ENCODE peak calls at places on chromosome 13, in eight cellular contexts. I is nephron progenitor cell, E is adrenal gland, T is left lung, O is mesothelial cell of epicardium, S is kidney epithelial cell, L is astrocyte, R is BE2C. B is an unnamed sample.

GRCh38 chr13:91017031-91017668 is 330.3 kb upstream of the MIR17HG start:
- DNase-seq in I (peak), E (peak), T (no peak), O (peak), S (no peak), L (peak), R (peak), B (peak)

GRCh38 chr13:43133792-43134191 is 110.4 kb downstream of the DNAJC15 start:
- DNase-seq in I (peak), E (no peak), T (no peak), O (no peak), S (no peak), L (no peak), R (no peak), B (no peak)

GRCh38 chr13:29799041-29799440 is 51.4 kb downstream of the UBL3 start:
- DNase-seq in I (no peak), E (no peak), T (no peak), O (no peak), S (no peak), L (no peak), R (no peak), B (no peak)

GRCh38 chr13:87280139-87280538 is 391.0 kb upstream of the SLITRK5 start:
- DNase-seq in I (no peak), E (no peak), T (no peak), O (no peak), S (no peak), L (no peak), R (no peak), B (no peak)

GRCh38 chr13:85148009-85148408 is 651.2 kb downstream of the SLITRK6 start:
- DNase-seq in I (no peak), E (peak), T (no peak), O (no peak), S (peak), L (peak), R (peak), B (no peak)

GRCh38 chr13:107457686-107458085 is 757.6 kb downstream of the LIG4 start:
- DNase-seq in I (no peak), E (no peak), T (no peak), O (no peak), S (no peak), L (peak), R (no peak), B (no peak)

GRCh38 chr13:111519490-111520170 is 199.2 kb downstream of the TEX29 start:
- DNase-seq in I (no peak), E (no peak), T (peak), O (no peak), S (no peak), L (no peak), R (no peak), B (no peak)

GRCh38 chr13:90800082-90800746 is 547.3 kb upstream of the MIR17HG start:
- DNase-seq in I (no peak), E (peak), T (no peak), O (peak), S (no peak), L (no peak), R (peak), B (no peak)

GRCh38 chr13:32443111-32443510 is 15.2 kb upstream of the N4BP2L1 start:
- DNase-seq in I (no peak), E (peak), T (no peak), O (no peak), S (no peak), L (no peak), R (peak), B (no peak)

GRCh38 chr13:30572859-30573275 is 44.9 kb upstream of the USPL1 start:
- DNase-seq in I (no peak), E (peak), T (no peak), O (no peak), S (no peak), L (peak), R (no peak), B (no peak)

GRCh38 chr13:36344886-36345437 is 1.2 kb downstream of the SPART start:
- DNase-seq in I (no peak), E (peak), T (no peak), O (no peak), S (no peak), L (no peak), R (no peak), B (no peak)

GRCh38 chr13:23899555-23899954 is 2.3 kb upstream of the C1QTNF9B start:
- DNase-seq in I (peak), E (peak), T (no peak), O (no peak), S (no peak), L (peak), R (peak), B (no peak)

GRCh38 chr13:73220966-73221720 is 162.3 kb downstream of the KLF5 start:
- DNase-seq in I (no peak), E (no peak), T (no peak), O (no peak), S (no peak), L (no peak), R (peak), B (peak)

GRCh38 chr13:113876341-113877148 is 12.7 kb upstream of the GAS6 start:
- DNase-seq in I (no peak), E (no peak), T (no peak), O (no peak), S (no peak), L (no peak), R (no peak), B (no peak)

GRCh38 chr13:45055198-45055901 is 65.0 kb upstream of the GTF2F2 start:
- DNase-seq in I (no peak), E (no peak), T (no peak), O (no peak), S (peak), L (peak), R (no peak), B (no peak)

GRCh38 chr13:34757441-34757840 is 184.6 kb upstream of the NBEA start:
- DNase-seq in I (no peak), E (no peak), T (no peak), O (no peak), S (no peak), L (peak), R (no peak), B (no peak)

GRCh38 chr13:30520571-30520970 is 54.8 kb upstream of the HMGB1 start:
- DNase-seq in I (no peak), E (peak), T (no peak), O (no peak), S (no peak), L (peak), R (no peak), B (no peak)

GRCh38 chr13:42001580-42001979 is 40.7 kb upstream of the VWA8 start:
- DNase-seq in I (peak), E (peak), T (no peak), O (peak), S (peak), L (peak), R (no peak), B (no peak)

GRCh38 chr13:101417043-101417406 is 717 bp upstream of the NALCN start:
- DNase-seq in I (no peak), E (no peak), T (no peak), O (no peak), S (no peak), L (peak), R (peak), B (no peak)

GRCh38 chr13:42633495-42633894 is 59.5 kb downstream of the TNFSF11 start:
- DNase-seq in I (no peak), E (no peak), T (no peak), O (no peak), S (no peak), L (no peak), R (no peak), B (no peak)

GRCh38 chr13:60707878-60708277 is 310.9 kb downstream of the TDRD3 start:
- DNase-seq in I (no peak), E (no peak), T (no peak), O (no peak), S (no peak), L (no peak), R (no peak), B (no peak)

GRCh38 chr13:113928701-113929627 is 44.9 kb downstream of the C13orf46 start:
- DNase-seq in I (no peak), E (peak), T (no peak), O (peak), S (no peak), L (peak), R (no peak), B (no peak)

GRCh38 chr13:73081256-73081915 is 22.6 kb downstream of the KLF5 start:
- DNase-seq in I (no peak), E (no peak), T (no peak), O (no peak), S (no peak), L (no peak), R (no peak), B (no peak)

GRCh38 chr13:98576215-98576945 is 527 bp downstream of the STK24 start:
- DNase-seq in I (peak), E (peak), T (peak), O (peak), S (no peak), L (no peak), R (peak), B (peak)

GRCh38 chr13:47665041-47665440 is 336.0 kb downstream of the SUCLA2 start:
- DNase-seq in I (no peak), E (no peak), T (no peak), O (no peak), S (no peak), L (no peak), R (no peak), B (no peak)

GRCh38 chr13:26806891-26807290 is 46.3 kb upstream of the GPR12 start:
- DNase-seq in I (no peak), E (no peak), T (no peak), O (no peak), S (no peak), L (no peak), R (no peak), B (no peak)

GRCh38 chr13:34941835-34942731 is at the start of gene NBEA:
- DNase-seq in I (peak), E (peak), T (peak), O (peak), S (peak), L (peak), R (peak), B (peak)

GRCh38 chr13:27036236-27036981 is 135.2 kb downstream of the USP12 start:
- DNase-seq in I (no peak), E (no peak), T (no peak), O (no peak), S (no peak), L (no peak), R (no peak), B (no peak)

DNA sequence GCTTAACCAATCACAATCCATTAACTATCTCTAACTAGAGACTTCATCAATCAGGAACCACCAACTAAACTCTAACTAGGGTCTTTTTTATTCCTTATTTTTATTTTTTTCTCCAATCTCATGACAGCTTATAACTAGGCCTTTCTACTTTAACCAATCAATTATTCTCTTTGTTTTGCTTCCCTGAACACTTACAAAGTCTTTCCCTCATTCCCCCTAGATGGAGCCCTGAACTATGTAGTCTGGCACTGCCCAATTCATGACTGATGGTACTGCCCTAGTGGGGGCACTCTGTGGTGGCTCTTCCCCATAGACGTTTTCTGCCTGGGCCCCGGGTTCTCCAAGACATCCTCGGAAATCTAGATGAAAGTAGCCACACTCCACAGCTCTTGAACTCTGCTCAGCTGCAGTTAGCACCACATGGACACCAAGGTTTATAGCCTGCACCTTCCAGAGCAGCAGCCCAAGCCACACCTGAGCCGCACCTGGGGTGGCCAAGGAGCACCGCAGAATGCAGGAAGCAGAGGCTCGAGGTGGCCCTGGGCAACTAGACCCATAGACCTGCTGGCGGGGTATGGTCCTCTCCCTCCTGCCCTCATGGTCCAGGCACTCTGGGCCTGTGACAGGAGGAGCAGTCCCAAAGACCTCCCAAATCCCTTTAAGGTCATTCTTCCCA is 6.6 kb downstream of the ATP7B start:
- DNase-seq in I (no peak), E (no peak), T (no peak), O (no peak), S (no peak), L (no peak), R (no peak), B (no peak)
- TF ChIP-seq CTCF in I (no peak), E (no peak), T (no peak), O (no peak), S (no peak), L (no peak), R (no peak), B (no peak)

DNA sequence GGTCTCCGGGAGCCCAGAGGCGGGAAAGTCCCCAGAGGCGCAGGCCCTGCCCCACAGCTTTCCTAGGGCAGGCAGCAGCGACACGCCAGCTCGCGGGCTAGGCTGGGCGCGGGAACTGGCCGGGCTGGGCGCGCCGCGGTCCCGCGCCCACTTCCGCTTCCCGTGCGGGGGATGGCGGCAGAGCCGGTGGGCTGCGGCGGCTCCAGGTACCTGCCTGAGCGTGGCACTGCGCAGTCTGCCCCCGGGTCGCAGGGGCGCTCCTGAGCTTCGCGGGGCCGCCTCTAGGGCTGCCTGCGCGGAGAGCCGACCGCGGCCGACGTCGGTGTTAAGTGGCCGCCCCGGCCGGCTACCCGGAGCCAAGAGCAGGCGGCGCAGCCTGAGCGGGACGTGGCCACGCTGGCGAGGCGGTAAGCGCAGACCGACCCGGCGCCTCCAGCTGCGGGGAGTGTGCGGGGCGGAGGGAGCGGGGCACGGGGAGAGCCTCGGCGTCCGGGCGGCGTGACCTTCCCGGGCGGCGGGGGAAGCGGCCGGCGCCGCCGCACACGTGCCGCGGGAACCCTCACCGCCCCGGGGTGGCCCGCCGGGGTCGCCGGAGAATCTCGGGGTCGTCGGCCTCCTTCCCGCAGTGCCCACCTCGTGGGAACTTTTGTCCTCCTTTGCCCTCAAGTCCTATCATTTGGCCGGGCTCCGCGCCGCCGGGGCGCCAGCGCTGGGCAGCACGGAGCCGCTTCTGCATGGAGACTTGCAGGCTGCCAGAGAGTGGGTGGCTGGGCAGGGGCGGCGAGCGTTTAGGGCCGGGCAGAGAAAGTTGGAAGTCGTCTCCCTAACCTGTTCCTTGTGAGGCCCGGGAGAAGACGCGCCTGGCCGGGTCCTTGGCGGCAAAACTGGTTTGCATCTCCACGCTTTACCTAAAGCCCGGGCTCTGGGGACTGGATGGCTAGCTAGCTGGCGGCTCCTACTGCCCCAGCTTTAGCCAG is 31.4 kb upstream of the MPHOSPH8 start:
- DNase-seq in I (peak), E (peak), T (peak), O (peak), S (no peak), L (peak), R (peak), B (peak)
- TF ChIP-seq CTCF in I (no peak), E (peak), T (no peak), O (no peak), S (no peak), L (no peak), R (peak), B (no peak)

DNA sequence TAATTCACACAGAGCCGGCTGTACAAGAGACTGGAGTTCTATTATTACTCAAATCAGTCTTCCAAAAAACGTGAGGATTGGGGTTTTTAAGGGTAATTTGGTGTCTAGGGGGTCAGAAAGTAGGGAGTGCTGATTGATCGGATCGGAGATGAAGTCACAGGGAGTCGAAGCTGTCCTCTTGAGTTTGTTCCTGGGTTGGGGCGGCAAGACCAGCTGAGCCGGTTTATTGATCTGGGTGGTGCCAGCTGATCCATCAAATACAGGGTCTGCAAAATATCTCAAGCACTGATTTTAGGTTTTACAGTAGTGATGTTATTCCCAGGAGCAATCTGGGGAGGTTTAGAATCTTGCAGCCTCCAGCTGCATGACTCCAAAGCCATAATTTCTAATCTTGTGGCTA is 262.7 kb downstream of the KCNRG start:
- DNase-seq in I (no peak), E (no peak), T (no peak), O (no peak), S (no peak), L (no peak), R (no peak), B (no peak)
- TF ChIP-seq CTCF in I (no peak), E (no peak), T (no peak), O (no peak), S (no peak), L (no peak), R (no peak), B (no peak)

GRCh38 chr13:28494537-28494860 is 429 bp downstream of the FLT1 start:
- DNase-seq in I (peak), E (no peak), T (peak), O (no peak), S (no peak), L (no peak), R (peak), B (peak)
- TF ChIP-seq CTCF in I (no peak), E (no peak), T (no peak), O (no peak), S (no peak), L (no peak), R (no peak), B (no peak)

GRCh38 chr13:82480415-82480814 is 1401.9 kb downstream of the SLITRK1 start:
- DNase-seq in I (no peak), E (no peak), T (no peak), O (no peak), S (no peak), L (no peak), R (no peak), B (no peak)
- TF ChIP-seq CTCF in I (peak), E (no peak), T (no peak), O (no peak), S (peak), L (no peak), R (peak), B (peak)

GRCh38 chr13:39450176-39450575 is 152.8 kb downstream of the LHFPL6 start:
- DNase-seq in I (no peak), E (no peak), T (no peak), O (no peak), S (no peak), L (no peak), R (no peak), B (no peak)

GRCh38 chr13:39451301-39451700 is 151.7 kb downstream of the LHFPL6 start:
- DNase-seq in I (no peak), E (peak), T (no peak), O (no peak), S (no peak), L (peak), R (no peak), B (no peak)

GRCh38 chr13:39452834-39453233 is 150.2 kb downstream of the LHFPL6 start:
- DNase-seq in I (no peak), E (no peak), T (no peak), O (no peak), S (no peak), L (no peak), R (no peak), B (no peak)

GRCh38 chr13:39452412-39452811 is 150.6 kb downstream of the LHFPL6 start:
- DNase-seq in I (no peak), E (no peak), T (no peak), O (no peak), S (no peak), L (peak), R (no peak), B (no peak)

DNA sequence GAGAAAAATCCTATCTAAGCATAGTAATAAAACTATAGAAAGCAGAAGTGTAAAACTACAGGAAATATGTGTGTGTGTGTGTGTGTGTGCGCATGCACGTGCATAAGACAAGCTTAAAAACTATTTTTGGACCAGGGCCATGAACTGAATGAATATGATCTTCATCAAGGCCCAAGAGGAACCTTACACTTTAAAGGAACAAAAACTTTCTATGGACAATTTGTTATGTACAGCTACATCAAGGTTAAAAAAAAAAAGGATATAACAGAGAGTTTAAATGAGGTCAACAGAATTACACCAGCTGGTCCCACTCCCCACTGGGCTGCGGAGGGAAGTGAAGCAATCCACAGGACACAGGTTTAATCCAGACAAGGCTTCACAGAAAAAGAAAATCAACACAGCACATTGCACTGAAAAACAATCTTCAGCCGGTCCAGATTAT is 151.1 kb downstream of the LHFPL6 start:
- DNase-seq in I (no peak), E (peak), T (no peak), O (no peak), S (no peak), L (peak), R (no peak), B (no peak)
- TF ChIP-seq CTCF in I (no peak), E (no peak), T (no peak), O (no peak), S (no peak), L (no peak), R (no peak), B (no peak)

DNA sequence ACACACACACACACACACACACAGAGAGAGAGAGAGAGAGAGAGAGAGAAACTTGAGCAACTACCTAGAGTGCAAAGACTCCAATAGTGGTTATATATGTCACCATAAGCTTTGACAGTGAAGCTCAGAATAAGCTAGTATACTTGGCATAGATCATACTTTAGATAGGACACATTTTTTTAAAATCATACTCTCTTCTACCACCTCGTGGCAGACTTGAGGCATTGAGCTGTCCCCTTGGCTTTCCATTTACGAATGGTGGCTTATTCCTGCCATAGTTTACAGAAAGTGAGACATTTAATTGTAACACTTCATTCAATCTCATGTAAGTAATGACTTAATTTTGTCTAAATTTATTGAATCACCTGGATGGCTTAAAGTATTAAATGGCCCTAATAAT is 108.2 kb downstream of the EDNRB start:
- DNase-seq in I (no peak), E (peak), T (no peak), O (no peak), S (no peak), L (peak), R (no peak), B (no peak)
- TF ChIP-seq CTCF in I (no peak), E (peak), T (peak), O (no peak), S (peak), L (peak), R (peak), B (peak)

DNA sequence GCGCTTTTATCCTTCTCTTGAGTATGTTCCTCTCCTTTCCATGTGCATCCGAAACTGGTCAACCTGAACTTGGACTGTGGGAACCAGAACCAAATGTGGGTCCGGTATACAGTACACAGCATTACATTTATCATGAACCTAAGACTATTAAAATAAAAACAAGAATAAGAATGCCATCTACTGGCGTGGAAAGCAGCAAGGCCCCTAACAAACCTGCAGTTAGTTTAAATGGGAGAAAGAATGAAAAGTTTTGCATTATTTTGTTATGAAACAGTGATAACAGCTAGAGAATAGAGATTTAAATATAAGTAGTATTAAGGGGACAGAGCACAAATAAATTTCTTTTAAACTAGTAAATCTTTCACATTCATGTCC is 159.5 kb downstream of the RBM26 start:
- DNase-seq in I (no peak), E (no peak), T (no peak), O (no peak), S (no peak), L (no peak), R (no peak), B (no peak)
- TF ChIP-seq CTCF in I (no peak), E (no peak), T (no peak), O (no peak), S (peak), L (no peak), R (peak), B (no peak)